ENCODE peak calls at places on chromosome 9, in six cellular contexts. One of them, this sample, is unnamed.

GRCh38 chr9:120925535-120926396 is 830 bp downstream of the TRAF1 start:
- DNase-seq in effector memory CD8-positive, alpha-beta T cell: peak
- DNase-seq in NCI-H774: no peak
- DNase-seq in endodermal cell: no peak
- DNase-seq in lower leg skin: no peak
- DNase-seq in mammary epithelial cell: peak
- DNase-seq in this sample: no peak

GRCh38 chr9:36791204-36791948 is 218.7 kb downstream of the MELK start:
- DNase-seq in effector memory CD8-positive, alpha-beta T cell: no peak
- DNase-seq in NCI-H774: no peak
- DNase-seq in endodermal cell: peak
- DNase-seq in lower leg skin: no peak
- DNase-seq in mammary epithelial cell: peak
- DNase-seq in this sample: no peak

GRCh38 chr9:106310782-106311181 is 552.2 kb upstream of the ZNF462 start:
- DNase-seq in effector memory CD8-positive, alpha-beta T cell: no peak
- DNase-seq in NCI-H774: no peak
- DNase-seq in endodermal cell: no peak
- DNase-seq in lower leg skin: no peak
- DNase-seq in mammary epithelial cell: peak
- DNase-seq in this sample: no peak

GRCh38 chr9:11038956-11039355 is 426.2 kb upstream of the PTPRD start:
- DNase-seq in effector memory CD8-positive, alpha-beta T cell: no peak
- DNase-seq in NCI-H774: no peak
- DNase-seq in endodermal cell: peak
- DNase-seq in lower leg skin: no peak
- DNase-seq in mammary epithelial cell: no peak
- DNase-seq in this sample: no peak

GRCh38 chr9:68951879-68952659 is 61.8 kb downstream of the PRKACG start:
- DNase-seq in effector memory CD8-positive, alpha-beta T cell: no peak
- DNase-seq in NCI-H774: no peak
- DNase-seq in endodermal cell: no peak
- DNase-seq in lower leg skin: no peak
- DNase-seq in mammary epithelial cell: no peak
- DNase-seq in this sample: no peak

GRCh38 chr9:37963936-37964739 is 60.2 kb upstream of the SLC25A51 start:
- DNase-seq in effector memory CD8-positive, alpha-beta T cell: no peak
- DNase-seq in NCI-H774: peak
- DNase-seq in endodermal cell: no peak
- DNase-seq in lower leg skin: peak
- DNase-seq in mammary epithelial cell: peak
- DNase-seq in this sample: no peak

GRCh38 chr9:36166150-36166927 is 2.8 kb upstream of the CCIN start:
- DNase-seq in effector memory CD8-positive, alpha-beta T cell: peak
- DNase-seq in NCI-H774: peak
- DNase-seq in endodermal cell: peak
- DNase-seq in lower leg skin: peak
- DNase-seq in mammary epithelial cell: peak
- DNase-seq in this sample: peak

GRCh38 chr9:110578896-110579752 is at the start of gene SVEP1:
- DNase-seq in effector memory CD8-positive, alpha-beta T cell: no peak
- DNase-seq in NCI-H774: no peak
- DNase-seq in endodermal cell: peak
- DNase-seq in lower leg skin: no peak
- DNase-seq in mammary epithelial cell: peak
- DNase-seq in this sample: peak

GRCh38 chr9:122348288-122348777 is 22.5 kb upstream of the PTGS1 start:
- DNase-seq in effector memory CD8-positive, alpha-beta T cell: no peak
- DNase-seq in NCI-H774: no peak
- DNase-seq in endodermal cell: peak
- DNase-seq in lower leg skin: no peak
- DNase-seq in mammary epithelial cell: no peak
- DNase-seq in this sample: peak

GRCh38 chr9:123335227-123335985 is 20.6 kb upstream of the CRB2 start:
- DNase-seq in effector memory CD8-positive, alpha-beta T cell: no peak
- DNase-seq in NCI-H774: no peak
- DNase-seq in endodermal cell: peak
- DNase-seq in lower leg skin: no peak
- DNase-seq in mammary epithelial cell: peak
- DNase-seq in this sample: no peak

GRCh38 chr9:122402403-122403268 is 31.8 kb downstream of the PTGS1 start:
- DNase-seq in effector memory CD8-positive, alpha-beta T cell: no peak
- DNase-seq in NCI-H774: no peak
- DNase-seq in endodermal cell: no peak
- DNase-seq in lower leg skin: peak
- DNase-seq in mammary epithelial cell: peak
- DNase-seq in this sample: no peak

GRCh38 chr9:136196465-136197371 is 8.2 kb downstream of the LHX3 start:
- DNase-seq in effector memory CD8-positive, alpha-beta T cell: no peak
- DNase-seq in NCI-H774: no peak
- DNase-seq in endodermal cell: peak
- DNase-seq in lower leg skin: no peak
- DNase-seq in mammary epithelial cell: no peak
- DNase-seq in this sample: no peak

GRCh38 chr9:1994180-1994579 is 21.0 kb upstream of the SMARCA2 start:
- DNase-seq in effector memory CD8-positive, alpha-beta T cell: no peak
- DNase-seq in NCI-H774: no peak
- DNase-seq in endodermal cell: no peak
- DNase-seq in lower leg skin: no peak
- DNase-seq in mammary epithelial cell: no peak
- DNase-seq in this sample: no peak

GRCh38 chr9:69153707-69154521 is 20.2 kb upstream of the TJP2 start:
- DNase-seq in effector memory CD8-positive, alpha-beta T cell: no peak
- DNase-seq in NCI-H774: no peak
- DNase-seq in endodermal cell: peak
- DNase-seq in lower leg skin: no peak
- DNase-seq in mammary epithelial cell: no peak
- DNase-seq in this sample: no peak

GRCh38 chr9:137506274-137506673 is 43.9 kb downstream of the PNPLA7 start:
- DNase-seq in effector memory CD8-positive, alpha-beta T cell: no peak
- DNase-seq in NCI-H774: no peak
- DNase-seq in endodermal cell: no peak
- DNase-seq in lower leg skin: no peak
- DNase-seq in mammary epithelial cell: no peak
- DNase-seq in this sample: no peak

GRCh38 chr9:131310833-131311554 is 21.5 kb downstream of the PLPP7 start:
- DNase-seq in effector memory CD8-positive, alpha-beta T cell: peak
- DNase-seq in NCI-H774: peak
- DNase-seq in endodermal cell: peak
- DNase-seq in lower leg skin: no peak
- DNase-seq in mammary epithelial cell: no peak
- DNase-seq in this sample: no peak

GRCh38 chr9:92392690-92393089 is 11.7 kb downstream of the OGN start:
- DNase-seq in effector memory CD8-positive, alpha-beta T cell: no peak
- DNase-seq in NCI-H774: no peak
- DNase-seq in endodermal cell: no peak
- DNase-seq in lower leg skin: no peak
- DNase-seq in mammary epithelial cell: peak
- DNase-seq in this sample: no peak

GRCh38 chr9:92035687-92036410 is 79.4 kb downstream of the SPTLC1 start:
- DNase-seq in effector memory CD8-positive, alpha-beta T cell: no peak
- DNase-seq in NCI-H774: no peak
- DNase-seq in endodermal cell: no peak
- DNase-seq in lower leg skin: no peak
- DNase-seq in mammary epithelial cell: no peak
- DNase-seq in this sample: no peak

GRCh38 chr9:129505270-129505881 is 115.5 kb downstream of the C9orf50 start:
- DNase-seq in effector memory CD8-positive, alpha-beta T cell: no peak
- DNase-seq in NCI-H774: no peak
- DNase-seq in endodermal cell: no peak
- DNase-seq in lower leg skin: no peak
- DNase-seq in mammary epithelial cell: no peak
- DNase-seq in this sample: no peak

GRCh38 chr9:86885232-86885631 is 62.1 kb downstream of the GAS1 start:
- DNase-seq in effector memory CD8-positive, alpha-beta T cell: no peak
- DNase-seq in NCI-H774: no peak
- DNase-seq in endodermal cell: peak
- DNase-seq in lower leg skin: no peak
- DNase-seq in mammary epithelial cell: no peak
- DNase-seq in this sample: no peak

GRCh38 chr9:69582544-69583297 is 89.5 kb downstream of the APBA1 start:
- DNase-seq in effector memory CD8-positive, alpha-beta T cell: no peak
- DNase-seq in NCI-H774: peak
- DNase-seq in endodermal cell: peak
- DNase-seq in lower leg skin: peak
- DNase-seq in mammary epithelial cell: peak
- DNase-seq in this sample: no peak

GRCh38 chr9:35548571-35548970 is 56.5 kb upstream of the TESK1 start:
- DNase-seq in effector memory CD8-positive, alpha-beta T cell: no peak
- DNase-seq in NCI-H774: no peak
- DNase-seq in endodermal cell: no peak
- DNase-seq in lower leg skin: no peak
- DNase-seq in mammary epithelial cell: peak
- DNase-seq in this sample: no peak

GRCh38 chr9:86948153-86948929 is 1.0 kb upstream of the GAS1 start:
- DNase-seq in effector memory CD8-positive, alpha-beta T cell: peak
- DNase-seq in NCI-H774: peak
- DNase-seq in endodermal cell: peak
- DNase-seq in lower leg skin: peak
- DNase-seq in mammary epithelial cell: peak
- DNase-seq in this sample: peak

GRCh38 chr9:33117306-33117705 is 40.8 kb upstream of the SMU1 start:
- DNase-seq in effector memory CD8-positive, alpha-beta T cell: no peak
- DNase-seq in NCI-H774: no peak
- DNase-seq in endodermal cell: no peak
- DNase-seq in lower leg skin: no peak
- DNase-seq in mammary epithelial cell: peak
- DNase-seq in this sample: no peak

GRCh38 chr9:105993051-105993854 is 298.9 kb downstream of the TMEM38B start:
- DNase-seq in effector memory CD8-positive, alpha-beta T cell: no peak
- DNase-seq in NCI-H774: peak
- DNase-seq in endodermal cell: no peak
- DNase-seq in lower leg skin: no peak
- DNase-seq in mammary epithelial cell: no peak
- DNase-seq in this sample: no peak

GRCh38 chr9:123550012-123550411 is 194.0 kb downstream of the CRB2 start:
- DNase-seq in effector memory CD8-positive, alpha-beta T cell: no peak
- DNase-seq in NCI-H774: no peak
- DNase-seq in endodermal cell: peak
- DNase-seq in lower leg skin: no peak
- DNase-seq in mammary epithelial cell: no peak
- DNase-seq in this sample: no peak

GRCh38 chr9:99463144-99463543 is 241.1 kb downstream of the SEC61B start:
- DNase-seq in effector memory CD8-positive, alpha-beta T cell: no peak
- DNase-seq in NCI-H774: no peak
- DNase-seq in endodermal cell: no peak
- DNase-seq in lower leg skin: no peak
- DNase-seq in mammary epithelial cell: no peak
- DNase-seq in this sample: no peak

This sample was measured in endothelial cell.